ENCODE peak calls at places on chromosomes 1 and 21, in four cellular contexts. D is pancreas, H is uterus, B is lower lobe of right lung. V is an unnamed sample.

GRCh38 chr1:56133517-56134472 is 445.6 kb downstream of the PLPP3 start:
- DNase-seq in H (no peak), B (no peak), D (no peak), V (no peak)

GRCh38 chr1:171985639-171986038 is 144.3 kb downstream of the DNM3 start:
- DNase-seq in D (no peak), B (no peak), H (no peak), V (no peak)

GRCh38 chr1:59592924-59593323 is 221.8 kb upstream of the HOOK1 start:
- DNase-seq in D (no peak), B (no peak), H (no peak), V (no peak)

GRCh38 chr1:80776286-80776685 is 1024.4 kb upstream of the ADGRL2 start:
- DNase-seq in D (no peak), B (no peak), H (no peak), V (no peak)

GRCh38 chr1:51877434-51878306 is 857 bp downstream of the NRDC start:
- DNase-seq in D (no peak), H (no peak), B (no peak), V (no peak)

GRCh38 chr1:57206038-57206437 is 217.8 kb downstream of the DAB1 start:
- DNase-seq in B (no peak), D (no peak), H (no peak), V (no peak)

GRCh38 chr21:31754561-31754960 is 22.6 kb upstream of the SCAF4 start:
- DNase-seq in B (no peak), H (no peak), D (no peak), V (no peak)

GRCh38 chr1:183635112-183635605 is 424 bp downstream of the ARPC5 start:
- DNase-seq in D (peak; percentile 72), H (no peak), B (peak; percentile 74), V (peak; percentile 48)

GRCh38 chr1:207962716-207963428 is 51.9 kb upstream of the CD34 start:
- DNase-seq in D (no peak), H (peak; percentile 42), B (peak; percentile 59), V (peak; percentile 59)

GRCh38 chr1:168485048-168485447 is 58.7 kb downstream of the XCL2 start:
- DNase-seq in B (no peak), D (no peak), H (peak; percentile 32), V (no peak)

GRCh38 chr1:78168306-78168705 is 122.5 kb downstream of the GIPC2 start:
- DNase-seq in H (no peak), B (no peak), D (no peak), V (no peak)

GRCh38 chr1:156214024-156214748 is 1.4 kb downstream of the PMF1 start:
- DNase-seq in D (no peak), H (no peak), B (no peak), V (no peak)

GRCh38 chr1:228416217-228416971 is at the start of gene TRIM17:
- DNase-seq in B (no peak), D (peak; percentile 75), H (no peak), V (no peak)

GRCh38 chr1:39105841-39106765 is 80.0 kb downstream of the NDUFS5 start:
- DNase-seq in B (peak; percentile 65), D (peak; percentile 80), H (peak; percentile 52), V (peak; percentile 48)

GRCh38 chr1:230083053-230083452 is 16.0 kb downstream of the GALNT2 start:
- DNase-seq in B (no peak), H (no peak), D (peak; percentile 25), V (no peak)
- H3K4me1 ChIP-seq in B (peaks cover 32% of the 10 kb centered on the region), H (no peaks in the 10 kb centered on the region), D (peaks cover 27% of the 10 kb centered on the region), V (peaks cover 74% of the 10 kb centered on the region)

GRCh38 chr1:9338354-9339250 is 45.9 kb downstream of the SPSB1 start:
- DNase-seq in D (no peak), H (peak; percentile 53), B (peak; percentile 71), V (no peak)
- H3K4me1 ChIP-seq in D (no peaks in the 10 kb centered on the region), H (peaks cover 10% of the 10 kb centered on the region), B (peaks cover 38% of the 10 kb centered on the region), V (peaks cover 48% of the 10 kb centered on the region)

GRCh38 chr1:178061632-178062031 is 32.3 kb upstream of the RASAL2 start:
- DNase-seq in H (no peak), D (no peak), B (no peak), V (no peak)
- H3K4me1 ChIP-seq in H (no peaks in the 10 kb centered on the region), D (peaks cover 4% of the 10 kb centered on the region), B (peaks cover 46% of the 10 kb centered on the region), V (peaks cover 58% of the 10 kb centered on the region)

DNA sequence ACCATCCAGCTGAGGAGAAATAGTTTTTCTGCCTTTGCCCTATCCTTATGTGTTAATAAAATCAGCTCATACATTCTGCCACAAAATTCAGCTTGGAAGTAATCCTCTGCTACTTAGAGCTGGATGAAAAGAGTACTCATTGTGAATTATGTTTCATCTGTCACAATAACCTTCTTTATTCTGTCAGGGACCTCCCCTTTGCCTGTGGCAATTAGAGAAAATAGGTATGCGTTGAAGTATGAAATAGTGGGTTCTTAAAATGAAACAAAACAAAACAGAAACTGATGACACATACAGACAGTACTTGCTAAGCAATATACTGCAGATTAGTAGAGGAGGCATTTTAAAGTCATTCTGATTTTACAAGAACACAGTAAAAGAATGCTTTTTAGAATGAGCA is 578.5 kb downstream of the USP25 start:
- DNase-seq in H (no peak), D (no peak), B (no peak), V (no peak)
- H3K4me1 ChIP-seq in H (peaks cover 15% of the 10 kb centered on the region), D (no peaks in the 10 kb centered on the region), B (no peaks in the 10 kb centered on the region), V (peaks cover 15% of the 10 kb centered on the region)

DNA sequence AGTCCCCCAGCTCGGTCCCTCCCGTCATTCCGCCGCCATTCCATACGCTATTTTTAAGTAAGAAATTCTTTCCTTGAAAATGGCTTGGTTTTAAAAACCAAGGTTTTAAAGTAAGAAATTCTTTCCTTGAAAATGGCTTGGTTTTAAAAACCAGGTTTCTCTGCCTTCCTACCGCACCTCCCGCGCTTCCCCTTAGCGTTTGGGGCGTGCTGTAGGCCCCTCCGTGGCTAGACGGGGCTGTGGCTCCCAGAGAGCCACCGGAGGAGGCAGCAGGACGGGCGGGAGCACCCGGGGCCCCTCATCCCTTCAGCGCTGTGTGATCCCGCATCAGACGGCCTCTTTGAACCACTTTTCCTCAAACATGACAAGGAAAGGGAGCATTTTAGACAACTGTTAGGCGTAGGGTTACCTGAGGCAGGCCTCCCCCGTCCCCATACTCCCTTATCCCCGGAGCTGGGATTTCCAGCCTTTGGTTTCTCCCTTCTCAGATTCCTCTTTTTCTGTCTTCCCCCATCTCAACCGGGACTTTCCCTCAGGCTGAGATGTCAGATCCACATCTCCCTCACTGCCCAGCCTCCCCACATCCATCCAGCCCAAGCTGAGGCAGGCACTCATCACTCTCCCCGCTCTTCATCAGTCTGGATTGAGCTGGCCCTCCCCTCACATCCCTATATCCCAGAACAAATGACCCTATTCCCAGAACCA is 541 bp upstream of the CD58 start:
- DNase-seq in H (no peak), D (no peak), B (peak; percentile 53), V (no peak)
- H3K4me1 ChIP-seq in H (no peaks in the 10 kb centered on the region), D (no peaks in the 10 kb centered on the region), B (peaks cover 53% of the 10 kb centered on the region), V (peaks cover 84% of the 10 kb centered on the region)

DNA sequence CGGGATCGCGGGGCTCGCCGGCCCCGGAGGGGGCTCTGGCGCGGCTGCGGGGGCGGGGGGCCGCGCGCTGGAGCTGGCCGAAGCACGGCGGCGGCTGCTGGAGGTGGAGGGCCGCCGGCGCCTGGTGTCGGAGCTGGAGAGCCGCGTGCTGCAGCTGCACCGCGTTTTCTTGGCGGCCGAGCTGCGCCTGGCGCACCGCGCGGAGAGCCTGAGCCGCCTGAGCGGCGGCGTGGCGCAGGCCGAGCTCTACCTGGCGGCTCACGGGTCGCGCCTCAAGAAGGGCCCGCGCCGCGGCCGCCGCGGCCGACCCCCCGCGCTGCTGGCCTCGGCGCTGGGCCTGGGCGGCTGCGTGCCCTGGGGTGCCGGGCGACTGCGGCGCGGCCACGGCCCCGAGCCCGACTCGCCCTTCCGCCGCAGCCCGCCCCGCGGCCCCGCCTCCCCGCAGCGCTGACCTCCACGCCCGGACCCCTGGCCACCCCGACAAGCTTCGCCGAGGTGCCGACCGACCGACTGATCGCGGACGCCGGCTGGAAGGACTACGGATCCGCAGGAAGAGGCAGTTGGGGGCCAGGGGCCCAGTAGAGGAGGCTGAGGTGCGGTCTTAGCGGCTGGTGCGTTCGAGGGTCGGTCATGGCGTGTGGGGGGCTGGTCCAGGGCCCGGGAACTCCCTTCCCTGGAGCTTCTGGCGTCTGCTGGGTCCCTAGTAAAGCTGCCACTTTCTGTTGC is 691 bp downstream of the TRNP1 start:
- DNase-seq in B (peak; percentile 58), H (no peak), D (peak; percentile 74), V (peak; percentile 27)
- H3K4me1 ChIP-seq in B (peaks cover 47% of the 10 kb centered on the region), H (no peaks in the 10 kb centered on the region), D (peaks cover 9% of the 10 kb centered on the region), V (peaks cover 61% of the 10 kb centered on the region)

GRCh38 chr1:184773762-184774320 is 19.2 kb upstream of the EDEM3 start:
- DNase-seq in B (no peak), D (no peak), H (no peak), V (no peak)
- H3K4me1 ChIP-seq in B (no peaks in the 10 kb centered on the region), D (peaks cover 12% of the 10 kb centered on the region), H (no peaks in the 10 kb centered on the region), V (no peaks in the 10 kb centered on the region)

GRCh38 chr1:91777630-91778300 is 108.2 kb downstream of the TGFBR3 start:
- DNase-seq in B (no peak), D (no peak), H (no peak), V (no peak)

GRCh38 chr1:91777196-91777595 is 108.8 kb downstream of the TGFBR3 start:
- DNase-seq in H (no peak), D (no peak), B (no peak), V (no peak)

GRCh38 chr1:91775227-91775626 is 110.7 kb downstream of the TGFBR3 start:
- DNase-seq in B (no peak), D (no peak), H (no peak), V (no peak)

GRCh38 chr1:91774520-91775203 is 111.3 kb downstream of the TGFBR3 start:
- DNase-seq in D (no peak), B (no peak), H (no peak), V (no peak)

GRCh38 chr1:91776068-91776794 is 109.7 kb downstream of the TGFBR3 start:
- DNase-seq in B (no peak), D (no peak), H (no peak), V (no peak)
- H3K4me1 ChIP-seq in B (peaks cover 16% of the 10 kb centered on the region), D (peaks cover 12% of the 10 kb centered on the region), H (peaks cover 6% of the 10 kb centered on the region), V (peaks cover 40% of the 10 kb centered on the region)

GRCh38 chr21:43020177-43020576 is 45.8 kb downstream of the PKNOX1 start:
- DNase-seq in B (no peak), D (no peak), H (no peak), V (no peak)

GRCh38 chr21:43018519-43018918 is 44.2 kb downstream of the PKNOX1 start:
- DNase-seq in H (no peak), D (no peak), B (no peak), V (no peak)

GRCh38 chr21:43015906-43016540 is 41.7 kb downstream of the PKNOX1 start:
- DNase-seq in D (no peak), B (no peak), H (no peak), V (no peak)

GRCh38 chr21:43020771-43021170 is 46.4 kb downstream of the PKNOX1 start:
- DNase-seq in D (no peak), H (no peak), B (no peak), V (no peak)

GRCh38 chr21:43016728-43017127 is 42.4 kb downstream of the PKNOX1 start:
- DNase-seq in D (no peak), H (no peak), B (no peak), V (no peak)
- H3K4me1 ChIP-seq in D (no peaks in the 10 kb centered on the region), H (no peaks in the 10 kb centered on the region), B (no peaks in the 10 kb centered on the region), V (no peaks in the 10 kb centered on the region)

GRCh38 chr1:179228783-179229213 is 679 bp downstream of the ABL2 start:
- DNase-seq in H (peak; percentile 23), B (peak; percentile 61), D (peak; percentile 74), V (peak; percentile 40)
- H3K4me1 ChIP-seq in H (no peaks in the 10 kb centered on the region), B (peaks cover 28% of the 10 kb centered on the region), D (peaks cover 10% of the 10 kb centered on the region), V (peaks cover 33% of the 10 kb centered on the region)